ENCODE peak calls at places on chromosomes 7 and 10, in seven cellular contexts. S is activated naive CD4-positive, alpha-beta T cell treated with anti-CD3 and anti-CD28 coated beads, Interleukin-2, amount 10 ng/mL, durations not matched to agents 7 days and 5 days; W is omental fat pad; N is A673; F is stimulated activated CD8-positive, alpha-beta memory T cell treated with anti-CD3 and anti-CD28 coated beads, Interleukin-7, amount 100 ng/mL, for 24 hours; J is osteocyte; A is adrenal gland. C is an unnamed sample.

GRCh38 chr10:89201345-89202032 is 5.6 kb downstream of the CH25H start:
- DNase-seq in S (no peak), W (no peak), N (no peak), F (no peak), J (no peak), A (no peak), C (no peak)

GRCh38 chr10:98572594-98572993 is 125.9 kb upstream of the HPS1 start:
- DNase-seq in S (no peak), W (no peak), N (no peak), F (no peak), J (no peak), A (no peak), C (no peak)

GRCh38 chr7:140025241-140025640 is 37.5 kb downstream of the PARP12 start:
- DNase-seq in S (no peak), W (no peak), N (no peak), F (no peak), J (no peak), A (no peak), C (no peak)

GRCh38 chr10:50224330-50224952 is 26.9 kb downstream of the ASAH2 start:
- DNase-seq in S (peak), W (no peak), N (peak), F (no peak), J (no peak), A (peak), C (peak)

GRCh38 chr7:36910859-36911258 is 186.6 kb upstream of the AOAH start:
- DNase-seq in S (no peak), W (no peak), N (no peak), F (no peak), J (no peak), A (no peak), C (no peak)

GRCh38 chr10:76309744-76310441 is 878.5 kb downstream of the LRMDA start:
- DNase-seq in S (no peak), W (no peak), N (peak), F (no peak), J (no peak), A (peak), C (peak)

GRCh38 chr7:56092789-56093531 is at the start of gene PHKG1:
- DNase-seq in S (no peak), W (no peak), N (peak), F (no peak), J (peak), A (peak), C (peak)

GRCh38 chr10:13231190-13231589 is 3.0 kb downstream of the UCMA start:
- DNase-seq in S (no peak), W (no peak), N (no peak), F (no peak), J (no peak), A (no peak), C (no peak)

GRCh38 chr7:99270702-99271101 is 1.9 kb upstream of the MYH16 start:
- DNase-seq in S (no peak), W (no peak), N (no peak), F (no peak), J (no peak), A (no peak), C (no peak)

GRCh38 chr7:47538846-47539311 is 43.0 kb downstream of the TNS3 start:
- DNase-seq in S (no peak), W (no peak), N (no peak), F (no peak), J (no peak), A (no peak), C (no peak)

GRCh38 chr7:68699090-68699711 is 899.1 kb upstream of the AUTS2 start:
- DNase-seq in S (no peak), W (no peak), N (no peak), F (no peak), J (no peak), A (no peak), C (peak)

GRCh38 chr10:71222541-71223364 is 10.4 kb downstream of the UNC5B start:
- DNase-seq in S (no peak), W (no peak), N (no peak), F (no peak), J (no peak), A (no peak), C (peak)

GRCh38 chr7:91465595-91466061 is 201.4 kb downstream of the FZD1 start:
- DNase-seq in S (no peak), W (no peak), N (no peak), F (no peak), J (no peak), A (no peak), C (no peak)

GRCh38 chr10:23702977-23703414 is 264.1 kb downstream of the OTUD1 start:
- DNase-seq in S (peak), W (no peak), N (peak), F (no peak), J (no peak), A (peak), C (peak)

GRCh38 chr7:158760445-158760764 is 55.8 kb upstream of the NCAPG2 start:
- DNase-seq in S (no peak), W (no peak), N (no peak), F (no peak), J (no peak), A (no peak), C (no peak)

GRCh38 chr10:103736763-103737162 is 118.6 kb downstream of the SH3PXD2A start:
- DNase-seq in S (peak), W (no peak), N (peak), F (no peak), J (no peak), A (no peak), C (no peak)

GRCh38 chr7:20595971-20596370 is 19.5 kb upstream of the ABCB5 start:
- DNase-seq in S (no peak), W (no peak), N (no peak), F (no peak), J (no peak), A (no peak), C (no peak)